ENCODE peak calls at places on chromosomes 12 and 14, in nine cellular contexts. O is NB4; M is pulmonary artery endothelial cell; W is ELR; Y is cardiac fibroblast; I is ovary; C is CD8-positive, alpha-beta T cell; Q is astrocyte; A is GM03348. J is an unnamed sample.
A peak's percentile ranks its signal among the peaks of the same experiment; 100 is the strongest.

GRCh38 chr14:53180272-53181221 is 27.4 kb upstream of the DDHD1 start:
- DNase-seq in Y (peak; percentile 47), I (no peak), Q (no peak), A (no peak), C (no peak), W (peak; percentile 40), O (no peak), M (no peak), J (no peak)

GRCh38 chr14:89667983-89668382 is 250.9 kb upstream of the FOXN3 start:
- DNase-seq in C (no peak), Y (no peak), M (no peak), A (no peak), Q (peak; percentile 85), I (no peak), W (no peak), O (no peak), J (no peak)

GRCh38 chr14:51443195-51444018 is 203.4 kb downstream of the TMX1 start:
- DNase-seq in O (no peak), C (no peak), M (no peak), I (no peak), A (peak; percentile 22), W (peak; percentile 71), Q (peak; percentile 47), Y (peak; percentile 61), J (no peak)

GRCh38 chr12:49547090-49547690 is 8.4 kb downstream of the KCNH3 start:
- DNase-seq in M (no peak), Y (no peak), W (no peak), Q (no peak), C (no peak), O (no peak), I (peak; percentile 8), A (no peak), J (no peak)

GRCh38 chr12:14843425-14843887 is at the start of gene ART4:
- DNase-seq in C (no peak), O (no peak), Y (peak; percentile 73), I (no peak), W (no peak), Q (no peak), M (peak; percentile 81), A (no peak), J (no peak)

GRCh38 chr12:109153711-109154434 is 37.5 kb downstream of the ACACB start:
- DNase-seq in O (no peak), I (peak; percentile 49), Q (no peak), C (no peak), W (peak; percentile 3), Y (no peak), A (no peak), M (no peak), J (no peak)

GRCh38 chr12:62600038-62600437 is 133.4 kb downstream of the MON2 start:
- DNase-seq in O (peak; percentile 21), M (no peak), A (no peak), W (peak; percentile 52), C (no peak), Y (no peak), Q (no peak), I (no peak), J (no peak)

GRCh38 chr14:104222396-104223036 is 84.1 kb downstream of the KIF26A start:
- DNase-seq in C (no peak), O (no peak), A (no peak), W (no peak), Q (no peak), M (no peak), I (no peak), Y (no peak), J (no peak)

GRCh38 chr12:65889144-65889880 is 65.0 kb downstream of the HMGA2 start:
- DNase-seq in Q (no peak), C (no peak), W (no peak), M (no peak), Y (no peak), A (no peak), O (no peak), I (no peak), J (no peak)

GRCh38 chr14:77086017-77086727 is 11.9 kb upstream of the CIPC start:
- DNase-seq in C (no peak), Y (peak; percentile 53), Q (peak; percentile 69), M (no peak), W (peak; percentile 27), O (no peak), I (no peak), A (no peak), J (peak; percentile 57)

GRCh38 chr14:32075636-32076277 is 1.3 kb upstream of the ARHGAP5 start:
- DNase-seq in Q (peak; percentile 15), I (peak; percentile 75), W (peak; percentile 34), A (peak; percentile 74), O (peak; percentile 20), Y (peak; percentile 25), M (no peak), C (no peak), J (peak; percentile 25)

GRCh38 chr14:32251530-32251929 is 48.5 kb upstream of the RNU6-8 start:
- DNase-seq in Q (no peak), M (no peak), I (no peak), W (no peak), Y (no peak), O (no peak), C (no peak), A (no peak), J (no peak)

GRCh38 chr14:39050389-39050788 is 52.6 kb downstream of the SEC23A start:
- DNase-seq in M (peak; percentile 13), Y (peak; percentile 47), O (peak; percentile 5), W (peak; percentile 82), I (no peak), Q (peak; percentile 80), C (no peak), A (peak; percentile 58), J (peak; percentile 14)

GRCh38 chr12:20415641-20416040 is 47.3 kb downstream of the PDE3A start:
- DNase-seq in I (no peak), W (no peak), Q (no peak), Y (peak; percentile 54), O (no peak), A (no peak), M (no peak), C (no peak), J (no peak)

GRCh38 chr14:93804654-93805053 is 16.4 kb upstream of the PRIMA1 start:
- DNase-seq in C (no peak), I (no peak), O (no peak), W (no peak), M (no peak), Y (no peak), Q (no peak), A (no peak), J (no peak)

GRCh38 chr12:96063046-96063445 is 27.7 kb upstream of the LTA4H start:
- DNase-seq in C (no peak), A (no peak), Y (peak; percentile 55), Q (no peak), I (no peak), M (no peak), W (peak; percentile 56), O (peak; percentile 71), J (no peak)

GRCh38 chr12:41936333-41936732 is 208.3 kb downstream of the GXYLT1 start:
- DNase-seq in Y (no peak), Q (no peak), A (no peak), O (peak; percentile 9), I (no peak), C (no peak), M (no peak), W (peak; percentile 0), J (no peak)

GRCh38 chr12:49648722-49649032 is 25.3 kb downstream of the PRPF40B start:
- DNase-seq in Y (no peak), A (no peak), W (no peak), C (no peak), O (no peak), M (no peak), I (no peak), Q (no peak), J (no peak)

GRCh38 chr14:100568164-100568997 is 18.8 kb downstream of the BEGAIN start:
- DNase-seq in O (no peak), M (no peak), W (no peak), A (no peak), I (no peak), Y (no peak), Q (no peak), C (no peak), J (no peak)

GRCh38 chr14:54614296-54614695 is 47.4 kb downstream of the SAMD4A start:
- DNase-seq in M (no peak), I (no peak), C (no peak), O (no peak), Q (no peak), A (no peak), Y (no peak), W (no peak), J (no peak)

GRCh38 chr12:89918172-89918880 is 209.7 kb upstream of the ATP2B1 start:
- DNase-seq in Q (no peak), M (no peak), C (no peak), O (no peak), A (no peak), W (no peak), I (no peak), Y (no peak), J (no peak)

GRCh38 chr12:94534278-94534677 is 74.6 kb upstream of the CEP83 start:
- DNase-seq in Q (no peak), A (no peak), O (no peak), W (no peak), Y (no peak), I (no peak), C (no peak), M (no peak), J (no peak)

GRCh38 chr14:77882098-77882497 is 82.2 kb downstream of the ADCK1 start:
- DNase-seq in Q (no peak), C (no peak), I (no peak), A (no peak), W (no peak), O (no peak), Y (peak; percentile 18), M (no peak), J (no peak)

GRCh38 chr14:24315807-24316596 is 4.7 kb downstream of the LTB4R start:
- DNase-seq in C (no peak), I (peak; percentile 75), Y (no peak), Q (no peak), W (no peak), O (no peak), M (no peak), A (no peak), J (no peak)

GRCh38 chr12:6230321-6231110 is 30.3 kb downstream of the CD9 start:
- DNase-seq in C (peak; percentile 63), M (no peak), O (peak; percentile 97), Y (peak; percentile 61), A (no peak), I (no peak), W (no peak), Q (peak; percentile 59), J (peak; percentile 64)

GRCh38 chr14:31993521-31993941 is 83.6 kb upstream of the ARHGAP5 start:
- DNase-seq in Y (no peak), M (no peak), O (no peak), A (no peak), W (no peak), C (no peak), Q (peak; percentile 58), I (no peak), J (no peak)

GRCh38 chr14:35320472-35320871 is 28.3 kb downstream of the PSMA6 start:
- DNase-seq in W (no peak), I (no peak), A (no peak), O (no peak), C (no peak), Y (no peak), Q (no peak), M (no peak), J (no peak)

GRCh38 chr12:28568083-28568482 is 377.8 kb downstream of the CCDC91 start:
- DNase-seq in C (no peak), Q (peak; percentile 92), M (no peak), Y (peak; percentile 79), O (no peak), I (no peak), A (peak; percentile 75), W (peak; percentile 86), J (no peak)

GRCh38 chr12:118850244-118850825 is 131.0 kb upstream of the SRRM4 start:
- DNase-seq in M (no peak), A (no peak), C (no peak), W (peak; percentile 8), I (no peak), Q (no peak), O (peak; percentile 56), Y (no peak), J (peak; percentile 25)